ENCODE peak calls at places on chromosomes 4 and X, in ten cellular contexts. P is sigmoid colon, U is PC-3, D is neuronal stem cell, A is SJCRH30, Z is MM.1S, F is lung, B is thoracic aorta, R is stomach, J is uterus. W is an unnamed sample.

GRCh38 chr4:40820101-40820500 is 70.3 kb downstream of the NSUN7 start:
- DNase-seq in J (no peak), B (no peak), A (no peak), Z (no peak), F (no peak), R (no peak), D (no peak), P (no peak), U (no peak), W (no peak)

GRCh38 chr4:123699823-123700822 is 303.5 kb downstream of the SPRY1 start:
- DNase-seq in U (peak; percentile 59), D (no peak), F (no peak), P (no peak), J (no peak), B (no peak), Z (no peak), R (no peak), A (peak; percentile 42), W (no peak)

GRCh38 chrX:77694491-77694890 is 91.5 kb downstream of the ATRX start:
- DNase-seq in Z (no peak), J (no peak), B (no peak), D (no peak), P (no peak), A (no peak), R (no peak), F (no peak), U (peak; percentile 2), W (no peak)

GRCh38 chr4:138910914-138911336 is 104.7 kb upstream of the NOCT start:
- DNase-seq in U (peak; percentile 83), F (peak; percentile 78), P (peak; percentile 81), B (peak; percentile 25), Z (no peak), R (peak; percentile 72), D (peak; percentile 67), J (peak; percentile 63), A (peak; percentile 27), W (peak; percentile 75)

GRCh38 chrX:104309169-104309568 is 54.4 kb upstream of the ESX1 start:
- DNase-seq in J (no peak), B (no peak), U (peak; percentile 26), F (no peak), D (no peak), Z (no peak), R (no peak), A (no peak), P (no peak), W (no peak)

GRCh38 chr4:23097251-23097650 is 404.5 kb downstream of the GBA3 start:
- DNase-seq in Z (no peak), A (no peak), R (no peak), B (no peak), P (no peak), J (no peak), D (no peak), U (peak; percentile 67), F (no peak), W (no peak)

GRCh38 chrX:18998653-18999052 is 14.7 kb upstream of the PHKA2 start:
- DNase-seq in P (no peak), R (no peak), A (no peak), U (peak; percentile 87), D (no peak), J (no peak), Z (no peak), B (no peak), F (no peak), W (no peak)

GRCh38 chr4:172751550-172751949 is 417.1 kb upstream of the GALNT7 start:
- DNase-seq in U (no peak), Z (no peak), F (no peak), R (no peak), D (no peak), J (no peak), B (no peak), P (no peak), A (no peak), W (no peak)

GRCh38 chr4:139857021-139857420 is 191.4 kb downstream of the MGST2 start:
- DNase-seq in U (peak; percentile 65), D (peak; percentile 72), P (no peak), A (peak; percentile 49), F (no peak), Z (no peak), R (no peak), B (no peak), J (no peak), W (no peak)

GRCh38 chr4:185903205-185903604 is 91.2 kb upstream of the SORBS2 start:
- DNase-seq in R (no peak), D (no peak), B (no peak), A (no peak), P (no peak), U (no peak), Z (no peak), F (no peak), J (no peak), W (no peak)

GRCh38 chrX:110531873-110532272 is 173.2 kb downstream of the RTL9 start:
- DNase-seq in A (no peak), R (no peak), D (no peak), P (no peak), B (no peak), Z (no peak), U (no peak), F (no peak), J (no peak), W (no peak)

GRCh38 chr4:5793514-5793913 is 82.5 kb downstream of the EVC start:
- DNase-seq in U (no peak), F (no peak), Z (no peak), B (no peak), A (no peak), R (no peak), J (no peak), P (peak; percentile 50), D (no peak), W (no peak)

GRCh38 chr4:182808673-182809416 is 108.3 kb downstream of the DCTD start:
- DNase-seq in A (no peak), D (no peak), F (no peak), Z (peak; percentile 74), U (peak; percentile 83), R (no peak), P (no peak), J (no peak), B (no peak), W (no peak)

GRCh38 chr4:55183926-55184599 is 58.7 kb upstream of the KDR start:
- DNase-seq in Z (no peak), B (no peak), J (no peak), F (no peak), R (peak; percentile 27), D (no peak), P (no peak), A (peak; percentile 56), U (peak; percentile 97), W (no peak)

GRCh38 chrX:88982933-88983332 is 235.9 kb downstream of the CPXCR1 start:
- DNase-seq in B (no peak), Z (no peak), J (no peak), F (no peak), A (no peak), P (no peak), U (no peak), D (no peak), R (no peak), W (no peak)

DNA sequence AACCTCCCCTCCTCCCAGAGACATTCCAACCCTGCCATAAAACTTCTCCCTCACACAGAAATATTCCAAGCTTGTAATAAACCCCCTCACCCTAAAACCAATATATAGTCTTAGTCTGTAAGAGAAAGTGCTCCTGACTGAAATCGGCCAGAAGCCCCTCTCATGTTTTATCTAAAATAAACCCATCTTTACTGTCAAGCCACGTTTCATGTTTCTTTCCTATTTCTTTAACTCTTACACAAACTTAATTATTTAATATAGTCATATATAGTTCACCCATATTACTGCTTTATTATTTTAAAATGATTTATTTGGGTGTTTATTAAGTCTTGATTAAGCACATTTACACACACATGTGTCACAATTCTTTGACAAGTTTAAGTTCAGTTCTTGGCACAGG is 191.3 kb upstream of the AADAT start:
- DNase-seq in F (no peak), U (no peak), R (no peak), A (no peak), D (no peak), J (no peak), P (no peak), Z (no peak), B (no peak), W (no peak)
- H3K9me3 ChIP-seq in F (no peaks in the 10 kb centered on the region), U (no peaks in the 10 kb centered on the region), R (no peaks in the 10 kb centered on the region), A (no peaks in the 10 kb centered on the region), D (peaks cover 3% of the 10 kb centered on the region), J (no peaks in the 10 kb centered on the region), P (no peaks in the 10 kb centered on the region), Z (no peaks in the 10 kb centered on the region), B (no peaks in the 10 kb centered on the region), W (no peaks in the 10 kb centered on the region)

GRCh38 chr4:88276952-88277710 is 7.2 kb downstream of the PPM1K start:
- DNase-seq in R (no peak), J (no peak), B (no peak), P (no peak), Z (no peak), D (no peak), U (no peak), A (no peak), F (no peak), W (no peak)
- H3K9me3 ChIP-seq in R (no peaks in the 10 kb centered on the region), J (no peaks in the 10 kb centered on the region), B (no peaks in the 10 kb centered on the region), P (no peaks in the 10 kb centered on the region), Z (no peaks in the 10 kb centered on the region), D (peaks cover 5% of the 10 kb centered on the region), U (no peaks in the 10 kb centered on the region), A (peaks cover 7% of the 10 kb centered on the region), F (no peaks in the 10 kb centered on the region), W (no peaks in the 10 kb centered on the region)

GRCh38 chrX:74251006-74251930 is 52.7 kb upstream of the ZCCHC13 start:
- DNase-seq in U (peak; percentile 38), A (no peak), P (no peak), F (no peak), J (no peak), R (no peak), B (no peak), Z (no peak), D (no peak), W (no peak)
- H3K9me3 ChIP-seq in U (no peaks in the 10 kb centered on the region), A (no peaks in the 10 kb centered on the region), P (no peaks in the 10 kb centered on the region), F (no peaks in the 10 kb centered on the region), J (no peaks in the 10 kb centered on the region), R (no peaks in the 10 kb centered on the region), B (no peaks in the 10 kb centered on the region), Z (no peaks in the 10 kb centered on the region), D (no peaks in the 10 kb centered on the region), W (no peaks in the 10 kb centered on the region)

DNA sequence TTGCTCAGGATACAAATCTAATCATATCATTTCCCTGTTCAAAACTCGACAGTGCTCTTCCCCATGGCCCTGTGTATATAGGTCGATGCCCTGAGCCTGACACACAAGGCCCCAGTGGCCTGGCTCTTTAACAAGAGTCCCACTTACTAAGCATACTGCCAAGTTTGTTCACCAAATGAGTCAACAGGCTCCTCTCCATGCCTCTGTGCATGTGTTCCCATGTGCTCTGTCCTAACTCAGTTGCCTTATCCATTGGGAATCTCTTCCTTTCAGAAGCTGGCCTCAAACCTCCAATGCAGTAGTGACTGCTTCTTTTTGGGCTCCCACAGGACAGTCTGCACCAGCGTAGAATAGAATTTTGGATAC is 18.9 kb upstream of the CXCR3 start:
- DNase-seq in A (no peak), U (peak; percentile 19), D (no peak), F (no peak), Z (no peak), J (no peak), P (no peak), R (no peak), B (no peak), W (no peak)
- H3K9me3 ChIP-seq in A (no peaks in the 10 kb centered on the region), U (no peaks in the 10 kb centered on the region), D (no peaks in the 10 kb centered on the region), F (no peaks in the 10 kb centered on the region), Z (no peaks in the 10 kb centered on the region), J (no peaks in the 10 kb centered on the region), P (no peaks in the 10 kb centered on the region), R (no peaks in the 10 kb centered on the region), B (no peaks in the 10 kb centered on the region), W (no peaks in the 10 kb centered on the region)

GRCh38 chrX:57899064-57899463 is 11.2 kb downstream of the ZXDA start:
- DNase-seq in F (no peak), R (no peak), Z (no peak), A (no peak), P (no peak), J (no peak), B (no peak), U (no peak), D (no peak), W (no peak)
- H3K9me3 ChIP-seq in F (no peaks in the 10 kb centered on the region), R (no peaks in the 10 kb centered on the region), Z (no peaks in the 10 kb centered on the region), A (no peaks in the 10 kb centered on the region), P (no peaks in the 10 kb centered on the region), J (no peaks in the 10 kb centered on the region), B (no peaks in the 10 kb centered on the region), U (no peaks in the 10 kb centered on the region), D (no peaks in the 10 kb centered on the region), W (peaks cover 2% of the 10 kb centered on the region)